ENCODE peak calls at places on chromosomes 2 and 18, in eight cellular contexts. Y is HTR-8/SVneo; Q is Jurkat, Clone E6-1; J is stromal cell of bone marrow; I is breast epithelium; O is astrocyte; G is kidney tubule cell; A is RWPE1. R is an unnamed sample.

GRCh38 chr18:78670778-78671405 is 308.7 kb upstream of the SALL3 start:
- DNase-seq in G (no peak), O (no peak), Q (no peak), A (no peak), I (no peak), J (no peak), Y (no peak), R (no peak)

GRCh38 chr2:38966678-38967077 is 77.0 kb downstream of the ARHGEF33 start:
- DNase-seq in G (no peak), J (no peak), O (no peak), I (no peak), Q (no peak), A (no peak), Y (no peak), R (no peak)

GRCh38 chr2:211103989-211104388 is 547.6 kb downstream of the CPS1 start:
- DNase-seq in G (no peak), A (no peak), Q (no peak), Y (no peak), O (no peak), J (no peak), I (no peak), R (no peak)

GRCh38 chr2:143607446-143608110 is 478.4 kb downstream of the ARHGAP15 start:
- DNase-seq in Y (no peak), J (no peak), G (no peak), O (peak; percentile 43), I (no peak), A (no peak), Q (no peak), R (peak; percentile 6)

GRCh38 chr2:116511426-116511825 is 1303.1 kb upstream of the DDX18 start:
- DNase-seq in J (no peak), O (no peak), G (no peak), I (no peak), A (no peak), Q (no peak), Y (no peak), R (no peak)

GRCh38 chr2:53842891-53843290 is 16.9 kb downstream of the GPR75 start:
- DNase-seq in Y (no peak), A (no peak), G (no peak), J (no peak), Q (no peak), I (no peak), O (no peak), R (no peak)

GRCh38 chr2:128472789-128473174 is 154.1 kb upstream of the HS6ST1 start:
- DNase-seq in O (peak; percentile 23), J (peak; percentile 3), Q (no peak), A (no peak), G (no peak), I (no peak), Y (no peak), R (no peak)

GRCh38 chr2:239222346-239223028 is 178.3 kb downstream of the HDAC4 start:
- DNase-seq in A (no peak), Y (no peak), O (no peak), J (peak; percentile 60), Q (peak; percentile 60), G (no peak), I (no peak), R (peak; percentile 26)

GRCh38 chr2:230924470-230925341 is at the start of gene GPR55:
- DNase-seq in O (no peak), A (no peak), I (peak; percentile 43), Y (no peak), J (no peak), G (no peak), Q (no peak), R (no peak)

GRCh38 chr18:8381801-8382459 is 227.3 kb upstream of the RAB12 start:
- DNase-seq in I (no peak), J (peak; percentile 59), Y (no peak), A (no peak), G (no peak), O (peak; percentile 69), Q (no peak), R (no peak)

GRCh38 chr2:3124921-3125760 is 252.5 kb downstream of the EIPR1 start:
- DNase-seq in Y (no peak), I (no peak), Q (no peak), O (no peak), G (no peak), J (no peak), A (no peak), R (no peak)

GRCh38 chr2:64952896-64953482 is 36.2 kb upstream of the SLC1A4 start:
- DNase-seq in O (peak; percentile 92), I (no peak), Q (no peak), Y (peak; percentile 51), G (peak; percentile 16), J (no peak), A (peak; percentile 48), R (peak; percentile 80)

GRCh38 chr2:35184471-35184870 is 1171.1 kb upstream of the CRIM1 start:
- DNase-seq in A (no peak), G (no peak), Y (no peak), J (no peak), Q (no peak), O (no peak), I (no peak), R (no peak)

GRCh38 chr2:152098033-152098797 is 629 bp downstream of the CACNB4 start:
- DNase-seq in Y (peak; percentile 15), A (peak; percentile 18), Q (no peak), J (no peak), G (peak; percentile 19), O (no peak), I (peak; percentile 57), R (no peak)

GRCh38 chr18:56118422-56118821 is 520.0 kb downstream of the TXNL1 start:
- DNase-seq in Y (no peak), A (no peak), G (no peak), Q (no peak), O (no peak), J (no peak), I (no peak), R (no peak)

GRCh38 chr2:239319261-239319661 is 81.6 kb downstream of the HDAC4 start:
- DNase-seq in Q (no peak), O (no peak), I (peak; percentile 54), G (peak; percentile 40), Y (no peak), J (no peak), A (no peak), R (peak; percentile 67)

GRCh38 chr2:146764301-146764700 is 1080.5 kb upstream of the ACVR2A start:
- DNase-seq in Y (no peak), G (no peak), J (peak; percentile 18), I (no peak), A (no peak), Q (no peak), O (peak; percentile 46), R (no peak)

GRCh38 chr2:118224888-118225264 is 136.6 kb downstream of the INSIG2 start:
- DNase-seq in J (no peak), I (no peak), A (no peak), Y (no peak), Q (no peak), O (no peak), G (no peak), R (no peak)

GRCh38 chr18:50096766-50097435 is 98.0 kb downstream of the MYO5B start:
- DNase-seq in O (no peak), G (peak; percentile 62), Q (no peak), Y (no peak), A (no peak), I (no peak), J (no peak), R (no peak)

GRCh38 chr2:20212459-20212870 is 12.5 kb downstream of the SDC1 start:
- DNase-seq in O (peak; percentile 29), J (no peak), Y (peak; percentile 91), A (peak; percentile 94), Q (no peak), G (peak; percentile 60), I (no peak), R (no peak)

GRCh38 chr2:145379934-145380333 is 860.0 kb upstream of the ZEB2 start:
- DNase-seq in A (no peak), Y (no peak), I (no peak), J (no peak), G (no peak), Q (no peak), O (no peak), R (no peak)

GRCh38 chr2:180146541-180146940 is 139.4 kb upstream of the CWC22 start:
- DNase-seq in J (no peak), A (no peak), Y (no peak), G (no peak), I (no peak), O (no peak), Q (no peak), R (no peak)

GRCh38 chr2:217071416-217071815 is 211.6 kb upstream of the TNP1 start:
- DNase-seq in Y (no peak), Q (no peak), J (no peak), A (no peak), I (no peak), O (no peak), G (no peak), R (no peak)

GRCh38 chr2:234116050-234116449 is 65.5 kb downstream of the SPP2 start:
- DNase-seq in O (peak; percentile 61), A (no peak), I (no peak), J (no peak), Y (no peak), G (peak; percentile 63), Q (no peak), R (peak; percentile 68)

GRCh38 chr2:85323351-85323987 is 4.3 kb downstream of the TGOLN2 start:
- DNase-seq in I (no peak), A (no peak), J (no peak), Y (no peak), G (no peak), Q (no peak), O (no peak), R (no peak)

GRCh38 chr18:55199291-55199963 is 240.2 kb upstream of the CCDC68 start:
- DNase-seq in Q (no peak), G (no peak), J (no peak), Y (no peak), A (no peak), I (no peak), O (no peak), R (no peak)

GRCh38 chr2:106269591-106270291 is 75.6 kb upstream of the UXS1 start:
- DNase-seq in G (peak; percentile 69), Y (no peak), J (no peak), I (no peak), A (no peak), O (no peak), Q (no peak), R (peak; percentile 23)

GRCh38 chr2:207706936-207707860 is 4.2 kb upstream of the CCNYL1 start:
- DNase-seq in G (no peak), I (no peak), A (no peak), Q (no peak), Y (no peak), J (no peak), O (no peak), R (no peak)

GRCh38 chr2:49108851-49109250 is 45.5 kb downstream of the FSHR start:
- DNase-seq in Q (no peak), J (no peak), A (no peak), G (no peak), Y (no peak), O (no peak), I (no peak), R (no peak)

GRCh38 chr2:235938611-235939010 is 229.6 kb downstream of the GBX2 start:
- DNase-seq in O (no peak), Y (no peak), Q (no peak), I (peak; percentile 15), G (no peak), A (no peak), J (no peak), R (no peak)

GRCh38 chr18:55435592-55435991 is 152.4 kb downstream of the TCF4 start:
- DNase-seq in J (no peak), Y (no peak), G (no peak), O (no peak), I (no peak), A (no peak), Q (no peak), R (no peak)

GRCh38 chr2:1837022-1837421 is 92.7 kb upstream of the PXDN start:
- DNase-seq in Q (no peak), O (no peak), I (no peak), G (no peak), J (no peak), Y (no peak), A (no peak), R (no peak)

GRCh38 chr2:38554973-38555595 is 47.6 kb downstream of the HNRNPLL start:
- DNase-seq in Q (peak; percentile 8), I (no peak), Y (no peak), O (no peak), G (peak; percentile 9), A (no peak), J (no peak), R (peak; percentile 16)

GRCh38 chr2:71943238-71944182 is 204.2 kb downstream of the CYP26B1 start:
- DNase-seq in Q (no peak), A (no peak), Y (no peak), O (no peak), J (no peak), I (no peak), G (no peak), R (no peak)